ENCODE peak calls at places on chromosomes 16 and 17, in five cellular contexts. One of them, this sample, is unnamed.

GRCh38 chr17:14308965-14309879 is 8.3 kb downstream of the HS3ST3B1 start:
- DNase-seq in HAP-1: peak; percentile 70
- DNase-seq in osteoblast: peak; percentile 99
- DNase-seq in choroid plexus epithelial cell: peak; percentile 97
- DNase-seq in thyroid gland: peak; percentile 72
- DNase-seq in this sample: peak; percentile 99

GRCh38 chr16:28324235-28324886 is 32.0 kb downstream of the SBK1 start:
- DNase-seq in HAP-1: peak; percentile 6
- DNase-seq in osteoblast: peak; percentile 78
- DNase-seq in choroid plexus epithelial cell: no peak
- DNase-seq in thyroid gland: no peak
- DNase-seq in this sample: no peak

GRCh38 chr17:74923538-74924249 is 379 bp upstream of the OTOP2 start:
- DNase-seq in HAP-1: peak; percentile 82
- DNase-seq in osteoblast: peak; percentile 97
- DNase-seq in choroid plexus epithelial cell: peak; percentile 39
- DNase-seq in thyroid gland: peak; percentile 65
- DNase-seq in this sample: peak; percentile 95

GRCh38 chr17:38727661-38728220 is 2.4 kb upstream of the CISD3 start:
- DNase-seq in HAP-1: no peak
- DNase-seq in osteoblast: no peak
- DNase-seq in choroid plexus epithelial cell: no peak
- DNase-seq in thyroid gland: no peak
- DNase-seq in this sample: no peak

GRCh38 chr16:85349413-85350145 is 237.3 kb upstream of the CIBAR2 start:
- DNase-seq in HAP-1: no peak
- DNase-seq in osteoblast: no peak
- DNase-seq in choroid plexus epithelial cell: no peak
- DNase-seq in thyroid gland: no peak
- DNase-seq in this sample: no peak

GRCh38 chr17:17041571-17042380 is 481 bp upstream of the MPRIP start:
- DNase-seq in HAP-1: peak; percentile 99
- DNase-seq in osteoblast: peak; percentile 100
- DNase-seq in choroid plexus epithelial cell: peak; percentile 98
- DNase-seq in thyroid gland: peak; percentile 100
- DNase-seq in this sample: peak; percentile 99

GRCh38 chr16:22141746-22142145 is 20.6 kb upstream of the SDR42E2 start:
- DNase-seq in HAP-1: peak; percentile 41
- DNase-seq in osteoblast: peak; percentile 81
- DNase-seq in choroid plexus epithelial cell: peak; percentile 49
- DNase-seq in thyroid gland: no peak
- DNase-seq in this sample: peak; percentile 80

GRCh38 chr16:84854759-84855158 is 35.0 kb downstream of the CRISPLD2 start:
- DNase-seq in HAP-1: no peak
- DNase-seq in osteoblast: peak; percentile 82
- DNase-seq in choroid plexus epithelial cell: peak; percentile 78
- DNase-seq in thyroid gland: no peak
- DNase-seq in this sample: peak; percentile 10

GRCh38 chr17:28737770-28738679 is 5.8 kb upstream of the TRAF4 start:
- DNase-seq in HAP-1: no peak
- DNase-seq in osteoblast: peak; percentile 37
- DNase-seq in choroid plexus epithelial cell: no peak
- DNase-seq in thyroid gland: peak; percentile 73
- DNase-seq in this sample: no peak

GRCh38 chr16:79008036-79008868 is 592.3 kb downstream of the MAF start:
- DNase-seq in HAP-1: no peak
- DNase-seq in osteoblast: no peak
- DNase-seq in choroid plexus epithelial cell: no peak
- DNase-seq in thyroid gland: no peak
- DNase-seq in this sample: peak; percentile 25

GRCh38 chr17:16438173-16438556 is 22.8 kb downstream of the TRPV2 start:
- DNase-seq in HAP-1: no peak
- DNase-seq in osteoblast: no peak
- DNase-seq in choroid plexus epithelial cell: no peak
- DNase-seq in thyroid gland: no peak
- DNase-seq in this sample: no peak

GRCh38 chr17:9205520-9206159 is 184.3 kb downstream of the NTN1 start:
- DNase-seq in HAP-1: no peak
- DNase-seq in osteoblast: no peak
- DNase-seq in choroid plexus epithelial cell: no peak
- DNase-seq in thyroid gland: no peak
- DNase-seq in this sample: no peak

GRCh38 chr17:67490471-67490870 is 113.4 kb downstream of the PITPNC1 start:
- DNase-seq in HAP-1: peak; percentile 66
- DNase-seq in osteoblast: peak; percentile 23
- DNase-seq in choroid plexus epithelial cell: no peak
- DNase-seq in thyroid gland: no peak
- DNase-seq in this sample: peak; percentile 62

GRCh38 chr17:31171711-31172110 is 76.9 kb downstream of the NF1 start:
- DNase-seq in HAP-1: no peak
- DNase-seq in osteoblast: peak; percentile 11
- DNase-seq in choroid plexus epithelial cell: no peak
- DNase-seq in thyroid gland: no peak
- DNase-seq in this sample: no peak

GRCh38 chr17:6591599-6592158 is 35.3 kb upstream of the PITPNM3 start:
- DNase-seq in HAP-1: no peak
- DNase-seq in osteoblast: no peak
- DNase-seq in choroid plexus epithelial cell: peak; percentile 90
- DNase-seq in thyroid gland: no peak
- DNase-seq in this sample: no peak

GRCh38 chr17:39219647-39220154 is 6.0 kb downstream of the STAC2 start:
- DNase-seq in HAP-1: no peak
- DNase-seq in osteoblast: no peak
- DNase-seq in choroid plexus epithelial cell: no peak
- DNase-seq in thyroid gland: no peak
- DNase-seq in this sample: no peak

GRCh38 chr16:71351558-71351901 is 7.0 kb upstream of the CALB2 start:
- DNase-seq in HAP-1: no peak
- DNase-seq in osteoblast: no peak
- DNase-seq in choroid plexus epithelial cell: no peak
- DNase-seq in thyroid gland: no peak
- DNase-seq in this sample: no peak

GRCh38 chr16:2967211-2967631 is 1.9 kb upstream of the PAQR4 start:
- DNase-seq in HAP-1: no peak
- DNase-seq in osteoblast: peak; percentile 58
- DNase-seq in choroid plexus epithelial cell: no peak
- DNase-seq in thyroid gland: no peak
- DNase-seq in this sample: no peak

GRCh38 chr16:2968738-2969544 is at the start of gene PAQR4:
- DNase-seq in HAP-1: peak; percentile 91
- DNase-seq in osteoblast: peak; percentile 100
- DNase-seq in choroid plexus epithelial cell: peak; percentile 85
- DNase-seq in thyroid gland: peak; percentile 79
- DNase-seq in this sample: peak; percentile 99

GRCh38 chr16:2967721-2968161 is 1.4 kb upstream of the PAQR4 start:
- DNase-seq in HAP-1: no peak
- DNase-seq in osteoblast: peak; percentile 67
- DNase-seq in choroid plexus epithelial cell: no peak
- DNase-seq in thyroid gland: no peak
- DNase-seq in this sample: no peak

GRCh38 chr16:2969545-2970521 is 685 bp downstream of the PAQR4 start:
- DNase-seq in HAP-1: peak; percentile 85
- DNase-seq in osteoblast: peak; percentile 99
- DNase-seq in choroid plexus epithelial cell: peak; percentile 21
- DNase-seq in thyroid gland: no peak
- DNase-seq in this sample: peak; percentile 97

GRCh38 chr16:2968368-2968737 is 795 bp upstream of the PAQR4 start:
- DNase-seq in HAP-1: peak; percentile 80
- DNase-seq in osteoblast: no peak
- DNase-seq in choroid plexus epithelial cell: no peak
- DNase-seq in thyroid gland: no peak
- DNase-seq in this sample: peak; percentile 70
- H3K4me3 ChIP-seq in HAP-1: peak overlapping the region; percentile 93
- H3K4me3 ChIP-seq in osteoblast: peak overlapping the region; percentile 81
- H3K4me3 ChIP-seq in choroid plexus epithelial cell: peak overlapping the region; percentile 58
- H3K4me3 ChIP-seq in thyroid gland: peak overlapping the region; percentile 55
- H3K4me3 ChIP-seq in this sample: peak overlapping the region; percentile 89

GRCh38 chr16:67393111-67393789 is at the start of gene TPPP3:
- DNase-seq in HAP-1: peak; percentile 98
- DNase-seq in osteoblast: peak; percentile 99
- DNase-seq in choroid plexus epithelial cell: peak; percentile 86
- DNase-seq in thyroid gland: peak; percentile 72
- DNase-seq in this sample: peak; percentile 96

GRCh38 chr16:67392301-67393059 is 818 bp downstream of the TPPP3 start:
- DNase-seq in HAP-1: no peak
- DNase-seq in osteoblast: peak; percentile 47
- DNase-seq in choroid plexus epithelial cell: no peak
- DNase-seq in thyroid gland: no peak
- DNase-seq in this sample: peak; percentile 40

GRCh38 chr16:67394271-67395104 is 1.2 kb upstream of the TPPP3 start:
- DNase-seq in HAP-1: no peak
- DNase-seq in osteoblast: peak; percentile 72
- DNase-seq in choroid plexus epithelial cell: no peak
- DNase-seq in thyroid gland: peak; percentile 34
- DNase-seq in this sample: peak; percentile 84

GRCh38 chr16:67395105-67395457 is 1.8 kb upstream of the TPPP3 start:
- DNase-seq in HAP-1: no peak
- DNase-seq in osteoblast: peak; percentile 68
- DNase-seq in choroid plexus epithelial cell: no peak
- DNase-seq in thyroid gland: no peak
- DNase-seq in this sample: no peak

GRCh38 chr16:67393790-67394270 is 532 bp upstream of the TPPP3 start:
- DNase-seq in HAP-1: no peak
- DNase-seq in osteoblast: no peak
- DNase-seq in choroid plexus epithelial cell: no peak
- DNase-seq in thyroid gland: no peak
- DNase-seq in this sample: peak; percentile 80
- H3K4me3 ChIP-seq in HAP-1: peak overlapping the region; percentile 38
- H3K4me3 ChIP-seq in osteoblast: peak overlapping the region; percentile 61
- H3K4me3 ChIP-seq in choroid plexus epithelial cell: no peak overlapping the region
- H3K4me3 ChIP-seq in thyroid gland: peak overlapping the region; percentile 20
- H3K4me3 ChIP-seq in this sample: peak overlapping the region; percentile 31

GRCh38 chr16:29863669-29863984 is 601 bp upstream of the CDIPT start:
- DNase-seq in HAP-1: no peak
- DNase-seq in osteoblast: no peak
- DNase-seq in choroid plexus epithelial cell: no peak
- DNase-seq in thyroid gland: no peak
- DNase-seq in this sample: no peak
- H3K4me3 ChIP-seq in HAP-1: peak overlapping the region; percentile 63
- H3K4me3 ChIP-seq in osteoblast: peak overlapping the region; percentile 93
- H3K4me3 ChIP-seq in choroid plexus epithelial cell: peak overlapping the region; percentile 45
- H3K4me3 ChIP-seq in thyroid gland: peak overlapping the region; percentile 100
- H3K4me3 ChIP-seq in this sample: peak overlapping the region; percentile 33

DNA sequence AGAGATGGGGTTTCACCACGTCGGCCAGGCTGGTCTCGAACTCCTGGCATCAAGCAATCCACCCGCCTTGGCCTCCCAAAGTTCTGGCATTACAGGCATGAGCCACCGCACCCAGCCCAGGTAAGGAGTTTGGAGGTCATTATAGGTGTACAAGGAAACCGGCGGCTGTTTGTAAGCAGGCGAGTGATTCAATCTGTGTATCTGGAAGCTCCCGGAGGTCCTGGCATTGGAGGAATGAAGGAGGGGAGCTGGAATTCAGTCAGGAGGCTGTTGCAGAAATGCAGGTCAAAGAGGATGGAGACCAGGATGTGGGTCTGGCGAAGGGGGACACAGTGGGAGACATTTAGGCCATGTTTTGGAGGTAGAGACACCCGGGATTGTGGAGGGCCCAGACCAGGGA is 18.8 kb downstream of the CDC42EP4 start:
- DNase-seq in HAP-1: no peak
- DNase-seq in osteoblast: peak; percentile 77
- DNase-seq in choroid plexus epithelial cell: peak; percentile 21
- DNase-seq in thyroid gland: peak; percentile 40
- DNase-seq in this sample: no peak
- H3K4me3 ChIP-seq in HAP-1: no peak overlapping the region
- H3K4me3 ChIP-seq in osteoblast: no peak overlapping the region
- H3K4me3 ChIP-seq in choroid plexus epithelial cell: no peak overlapping the region
- H3K4me3 ChIP-seq in thyroid gland: no peak overlapping the region
- H3K4me3 ChIP-seq in this sample: no peak overlapping the region

GRCh38 chr17:48612854-48613691 is 2.0 kb downstream of the HOXB8 start:
- DNase-seq in HAP-1: peak; percentile 70
- DNase-seq in osteoblast: no peak
- DNase-seq in choroid plexus epithelial cell: peak; percentile 26
- DNase-seq in thyroid gland: no peak
- DNase-seq in this sample: peak; percentile 87

GRCh38 chr17:48613862-48614694 is 1.0 kb downstream of the HOXB8 start:
- DNase-seq in HAP-1: no peak
- DNase-seq in osteoblast: no peak
- DNase-seq in choroid plexus epithelial cell: no peak
- DNase-seq in thyroid gland: no peak
- DNase-seq in this sample: peak; percentile 83

GRCh38 chr17:48611213-48611612 is 396 bp upstream of the HOXB7 start:
- DNase-seq in HAP-1: no peak
- DNase-seq in osteoblast: no peak
- DNase-seq in choroid plexus epithelial cell: no peak
- DNase-seq in thyroid gland: no peak
- DNase-seq in this sample: no peak

GRCh38 chr17:48611681-48612455 is 1.1 kb upstream of the HOXB7 start:
- DNase-seq in HAP-1: peak; percentile 71
- DNase-seq in osteoblast: no peak
- DNase-seq in choroid plexus epithelial cell: no peak
- DNase-seq in thyroid gland: no peak
- DNase-seq in this sample: peak; percentile 83

GRCh38 chr17:48612456-48612853 is 1.6 kb upstream of the HOXB7 start:
- DNase-seq in HAP-1: peak; percentile 58
- DNase-seq in osteoblast: no peak
- DNase-seq in choroid plexus epithelial cell: no peak
- DNase-seq in thyroid gland: no peak
- DNase-seq in this sample: no peak
- H3K4me3 ChIP-seq in HAP-1: peak overlapping the region; percentile 27
- H3K4me3 ChIP-seq in osteoblast: no peak overlapping the region
- H3K4me3 ChIP-seq in choroid plexus epithelial cell: no peak overlapping the region
- H3K4me3 ChIP-seq in thyroid gland: no peak overlapping the region
- H3K4me3 ChIP-seq in this sample: no peak overlapping the region

GRCh38 chr17:77375108-77375507 is 234.3 kb downstream of the SEC14L1 start:
- DNase-seq in HAP-1: no peak
- DNase-seq in osteoblast: peak; percentile 93
- DNase-seq in choroid plexus epithelial cell: no peak
- DNase-seq in thyroid gland: peak; percentile 69
- DNase-seq in this sample: no peak
- H3K4me3 ChIP-seq in HAP-1: no peak overlapping the region
- H3K4me3 ChIP-seq in osteoblast: peak overlapping the region; percentile 85
- H3K4me3 ChIP-seq in choroid plexus epithelial cell: peak overlapping the region; percentile 85
- H3K4me3 ChIP-seq in thyroid gland: peak overlapping the region; percentile 55
- H3K4me3 ChIP-seq in this sample: no peak overlapping the region

GRCh38 chr17:81483085-81483861 is 29.3 kb downstream of the ACTG1 start:
- DNase-seq in HAP-1: no peak
- DNase-seq in osteoblast: no peak
- DNase-seq in choroid plexus epithelial cell: peak; percentile 44
- DNase-seq in thyroid gland: no peak
- DNase-seq in this sample: peak; percentile 76
- H3K4me3 ChIP-seq in HAP-1: no peak overlapping the region
- H3K4me3 ChIP-seq in osteoblast: no peak overlapping the region
- H3K4me3 ChIP-seq in choroid plexus epithelial cell: peak overlapping the region; percentile 49
- H3K4me3 ChIP-seq in thyroid gland: peak overlapping the region; percentile 8
- H3K4me3 ChIP-seq in this sample: peak overlapping the region; percentile 60

GRCh38 chr17:62744259-62744658 is 63.9 kb downstream of the MARCHF10 start:
- DNase-seq in HAP-1: no peak
- DNase-seq in osteoblast: peak; percentile 39
- DNase-seq in choroid plexus epithelial cell: no peak
- DNase-seq in thyroid gland: no peak
- DNase-seq in this sample: no peak
- H3K4me3 ChIP-seq in HAP-1: no peak overlapping the region
- H3K4me3 ChIP-seq in osteoblast: no peak overlapping the region
- H3K4me3 ChIP-seq in choroid plexus epithelial cell: no peak overlapping the region
- H3K4me3 ChIP-seq in thyroid gland: no peak overlapping the region
- H3K4me3 ChIP-seq in this sample: no peak overlapping the region

This sample was measured in H7.